ENCODE peak calls at places on chromosomes 11 and 22, in four cellular contexts. One of them, this sample, is unnamed.

GRCh38 chr22:30078320-30079311 is 1.6 kb upstream of the HORMAD2 start:
- DNase-seq in D341Med: no peak
- DNase-seq in T-helper 9 cell: no peak
- DNase-seq in sigmoid colon: no peak
- DNase-seq in this sample: no peak

GRCh38 chr11:74371269-74372039 is 26.8 kb downstream of the PGM2L1 start:
- DNase-seq in D341Med: no peak
- DNase-seq in T-helper 9 cell: no peak
- DNase-seq in sigmoid colon: no peak
- DNase-seq in this sample: no peak

GRCh38 chr11:9280655-9281301 is 15.6 kb upstream of the DENND5A start:
- DNase-seq in D341Med: no peak
- DNase-seq in T-helper 9 cell: peak
- DNase-seq in sigmoid colon: no peak
- DNase-seq in this sample: no peak

GRCh38 chr11:69010361-69010891 is 2.6 kb downstream of the MRGPRF start:
- DNase-seq in D341Med: no peak
- DNase-seq in T-helper 9 cell: no peak
- DNase-seq in sigmoid colon: peak
- DNase-seq in this sample: no peak

GRCh38 chr11:86668929-86669328 is 3.5 kb downstream of the ME3 start:
- DNase-seq in D341Med: no peak
- DNase-seq in T-helper 9 cell: no peak
- DNase-seq in sigmoid colon: no peak
- DNase-seq in this sample: no peak

GRCh38 chr11:134915881-134916280 is 503.8 kb upstream of the B3GAT1 start:
- DNase-seq in D341Med: no peak
- DNase-seq in T-helper 9 cell: no peak
- DNase-seq in sigmoid colon: no peak
- DNase-seq in this sample: no peak

GRCh38 chr22:31075961-31076360 is 5.2 kb upstream of the SMTN start:
- DNase-seq in D341Med: no peak
- DNase-seq in T-helper 9 cell: no peak
- DNase-seq in sigmoid colon: peak
- DNase-seq in this sample: no peak

GRCh38 chr22:42511401-42511891 is 8.2 kb downstream of the RRP7A start:
- DNase-seq in D341Med: peak
- DNase-seq in T-helper 9 cell: no peak
- DNase-seq in sigmoid colon: no peak
- DNase-seq in this sample: no peak

GRCh38 chr11:107713009-107713408 is 1.2 kb upstream of the SLN start:
- DNase-seq in D341Med: no peak
- DNase-seq in T-helper 9 cell: no peak
- DNase-seq in sigmoid colon: no peak
- DNase-seq in this sample: no peak

This sample was measured in NT2/D1.